ENCODE peak calls at places on chromosomes 12 and 14, in eight cellular contexts. L, P, Y, Q, G, F, O and Z are unnamed samples.

GRCh38 chr12:31440134-31440533 is 114.2 kb upstream of the SINHCAF start:
- DNase-seq in Q (no peak), G (no peak), Y (no peak), P (no peak), L (no peak), F (no peak), O (no peak), Z (no peak)

GRCh38 chr12:25557830-25558436 is 4.8 kb upstream of the LMNTD1 start:
- DNase-seq in G (no peak), Y (no peak), Q (peak), O (peak), P (peak), L (peak), F (no peak), Z (peak)

GRCh38 chr12:93970892-93971688 is 177.3 kb upstream of the PLXNC1 start:
- DNase-seq in P (no peak), F (no peak), Y (no peak), G (no peak), O (no peak), L (no peak), Q (no peak), Z (no peak)

GRCh38 chr12:70609739-70610491 is 27.3 kb downstream of the PTPRB start:
- DNase-seq in Y (peak), P (no peak), Q (peak), G (peak), O (peak), F (no peak), L (no peak), Z (peak)

GRCh38 chr12:32302218-32302826 is 97.0 kb upstream of the FGD4 start:
- DNase-seq in O (no peak), P (no peak), F (no peak), Y (no peak), L (peak), Q (no peak), G (no peak), Z (peak)

GRCh38 chr12:109385339-109386078 is 37.8 kb downstream of the MYO1H start:
- DNase-seq in L (peak), Q (peak), F (peak), G (no peak), P (peak), Y (no peak), O (peak), Z (peak)

GRCh38 chr12:102634216-102634615 is 153.9 kb upstream of the IGF1 start:
- DNase-seq in G (no peak), Q (peak), L (no peak), F (no peak), P (peak), O (no peak), Y (no peak), Z (no peak)

GRCh38 chr12:42705863-42706262 is 116.3 kb upstream of the PRICKLE1 start:
- DNase-seq in O (peak), F (peak), G (peak), Y (peak), Q (peak), P (peak), L (no peak), Z (no peak)

GRCh38 chr14:68295316-68295816 is 475.8 kb downstream of the RAD51B start:
- DNase-seq in Y (no peak), F (peak), O (peak), P (no peak), Q (no peak), L (peak), G (no peak), Z (peak)

GRCh38 chr14:69693823-69694729 is 72.9 kb upstream of the SRSF5 start:
- DNase-seq in F (no peak), Y (no peak), G (peak), L (peak), P (no peak), O (peak), Q (no peak), Z (peak)

DNA sequence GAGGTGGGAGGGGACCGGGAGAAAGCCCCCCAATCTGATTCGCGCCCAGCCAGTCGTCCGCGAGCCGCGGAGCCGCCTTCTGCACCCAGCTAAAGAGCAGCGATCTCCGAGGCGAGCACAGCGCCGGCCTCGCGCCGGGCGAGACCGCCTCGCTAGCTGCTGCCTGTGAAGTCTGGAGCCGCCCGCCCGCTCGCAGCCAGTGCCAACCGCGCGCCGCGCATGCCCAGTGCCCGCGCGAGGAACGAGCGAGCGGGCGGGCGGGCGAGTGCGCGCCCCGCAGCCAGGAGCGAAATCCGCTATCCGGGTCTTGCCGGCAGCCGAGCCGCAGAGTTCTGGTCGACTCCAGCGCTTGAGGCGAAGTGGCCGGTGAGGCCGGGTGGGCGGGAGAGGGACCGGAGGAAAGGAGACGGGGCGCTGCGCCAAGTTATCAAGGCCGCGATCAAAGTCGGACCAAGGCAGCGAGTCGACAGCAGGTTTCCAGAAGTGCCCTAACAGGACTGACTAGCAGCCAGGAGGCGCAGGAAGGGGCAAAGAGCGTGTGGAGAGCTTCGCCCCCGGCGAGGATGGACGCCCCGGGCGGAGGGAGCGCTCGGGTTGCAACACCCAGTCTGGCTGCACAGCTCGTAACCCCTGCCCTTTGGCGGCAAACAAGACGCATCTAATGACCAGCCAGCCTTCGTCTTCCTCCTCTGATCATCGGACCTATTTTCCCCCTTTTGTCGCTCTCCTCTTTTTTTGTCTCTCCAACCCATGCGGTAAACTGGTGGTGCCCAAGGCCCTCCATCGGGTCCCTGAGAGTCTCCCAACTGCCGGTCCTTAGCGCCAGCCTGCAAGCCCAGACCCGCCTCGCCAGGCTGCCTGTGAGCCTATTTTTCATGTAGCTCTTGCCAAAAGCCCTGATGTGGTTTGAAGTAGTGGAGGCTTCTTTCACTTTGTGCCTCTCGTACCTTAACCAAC is at the start of gene EPS8:
- DNase-seq in Q (peak), P (peak), F (peak), L (peak), G (peak), O (peak), Y (peak), Z (peak)
- TF ChIP-seq POLR2A in Q (peak), P (peak), F (peak), L (peak), G (no peak), O (peak), Y (peak), Z (peak)

DNA sequence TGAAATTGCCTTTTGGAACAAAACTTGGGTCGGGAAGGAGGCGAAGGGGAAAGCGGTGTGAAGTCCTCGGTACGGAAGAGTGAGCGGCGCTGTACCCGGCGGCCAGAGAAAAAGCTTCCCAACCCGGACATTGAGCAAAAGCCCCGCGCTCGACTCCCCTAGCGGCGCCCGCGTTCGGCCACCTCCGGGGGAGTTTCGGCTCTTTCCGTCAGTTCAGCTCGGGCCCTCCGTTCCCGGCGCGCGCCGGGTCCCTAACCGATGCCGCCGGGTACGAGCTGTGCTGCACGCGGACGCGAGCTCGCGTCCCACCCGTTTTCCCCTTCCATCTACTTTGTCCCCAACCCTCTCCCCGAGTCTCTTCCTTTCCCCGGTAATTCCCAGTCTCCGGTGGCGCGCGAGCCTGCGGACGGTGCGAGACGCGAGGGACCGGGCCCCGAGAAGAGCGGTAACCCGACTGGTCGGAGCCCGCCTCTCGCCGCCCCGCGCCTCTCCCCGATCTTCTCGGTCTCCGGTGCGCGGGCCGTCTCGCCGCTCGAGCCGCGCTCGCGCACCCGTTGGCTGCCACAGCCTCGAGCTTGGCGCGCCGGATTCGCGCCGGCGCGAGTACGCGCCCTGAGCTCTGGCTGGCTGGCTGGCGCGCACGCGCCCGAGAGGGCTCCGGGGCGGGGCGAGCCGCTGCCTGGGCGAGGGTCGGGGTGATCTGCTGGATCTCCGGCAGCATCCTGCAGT is 446 bp upstream of the SPATS2 start:
- DNase-seq in F (peak), O (peak), L (peak), G (peak), P (peak), Y (peak), Q (peak), Z (peak)
- TF ChIP-seq POLR2A in F (peak), O (no peak), L (peak), G (no peak), P (peak), Y (no peak), Q (peak), Z (peak)

GRCh38 chr12:46358791-46359666 is 13.5 kb downstream of the SLC38A2 start:
- DNase-seq in Q (no peak), L (no peak), P (no peak), G (no peak), Y (no peak), O (no peak), F (no peak), Z (no peak)
- TF ChIP-seq POLR2A in Q (no peak), L (peak), P (no peak), G (no peak), Y (no peak), O (no peak), F (no peak), Z (peak)

GRCh38 chr12:4540170-4540569 is 1.5 kb downstream of the RAD51AP1 start:
- DNase-seq in F (no peak), L (no peak), G (no peak), O (no peak), Q (no peak), P (no peak), Y (no peak), Z (no peak)

GRCh38 chr12:4540633-4541032 is 1.9 kb downstream of the RAD51AP1 start:
- DNase-seq in G (no peak), O (no peak), L (no peak), Q (no peak), F (no peak), P (no peak), Y (no peak), Z (peak)

GRCh38 chr12:4539167-4539870 is 629 bp downstream of the RAD51AP1 start:
- DNase-seq in G (no peak), Q (no peak), Y (no peak), F (no peak), O (no peak), L (no peak), P (no peak), Z (peak)

GRCh38 chr12:4545195-4545594 is 6.5 kb downstream of the RAD51AP1 start:
- DNase-seq in P (no peak), Q (no peak), L (no peak), F (no peak), G (no peak), O (no peak), Y (no peak), Z (no peak)
- TF ChIP-seq POLR2A in P (no peak), Q (no peak), L (no peak), F (no peak), G (no peak), O (no peak), Y (no peak), Z (no peak)

GRCh38 chr14:105484997-105485393 is 1.7 kb upstream of the CRIP1 start:
- DNase-seq in P (no peak), Q (no peak), Y (no peak), G (no peak), F (no peak), L (no peak), O (no peak), Z (no peak)

GRCh38 chr14:105483300-105484068 is 3.2 kb upstream of the CRIP1 start:
- DNase-seq in F (no peak), L (no peak), P (no peak), Q (no peak), Y (no peak), G (no peak), O (no peak), Z (no peak)

GRCh38 chr14:105482486-105483110 is 4.1 kb upstream of the CRIP1 start:
- DNase-seq in O (no peak), Y (no peak), L (no peak), P (no peak), G (no peak), Q (no peak), F (no peak), Z (no peak)

GRCh38 chr14:105485720-105486332 is 860 bp upstream of the CRIP1 start:
- DNase-seq in O (no peak), P (no peak), F (no peak), Y (no peak), Q (no peak), G (no peak), L (peak), Z (peak)

GRCh38 chr14:105484069-105484996 is 2.4 kb upstream of the CRIP1 start:
- DNase-seq in O (no peak), L (no peak), G (no peak), P (no peak), F (no peak), Q (no peak), Y (no peak), Z (no peak)
- TF ChIP-seq POLR2A in O (no peak), L (no peak), G (no peak), P (no peak), F (no peak), Q (no peak), Y (no peak), Z (no peak)

DNA sequence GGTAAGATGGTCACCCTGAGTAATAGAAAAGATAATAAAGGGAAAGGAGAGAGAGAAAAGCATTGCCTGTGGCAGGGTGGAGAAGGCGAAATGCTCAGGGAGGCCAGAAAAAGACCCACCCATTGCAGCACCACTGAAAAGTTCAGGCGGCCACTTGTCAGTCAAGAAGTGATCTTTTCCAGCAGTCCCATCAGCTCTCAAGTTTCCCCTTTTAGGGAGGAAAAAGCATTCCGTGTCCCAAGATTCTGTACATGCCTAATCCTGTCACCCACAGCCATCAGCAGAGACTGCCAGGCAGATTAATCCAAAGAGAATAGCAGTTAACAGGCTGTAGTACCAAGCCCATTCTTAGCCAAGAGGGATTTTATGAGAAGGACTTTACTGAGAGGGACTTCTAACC is 11.9 kb downstream of the SLC38A1 start:
- DNase-seq in P (no peak), G (no peak), F (no peak), O (no peak), Q (no peak), Y (no peak), L (no peak), Z (no peak)
- TF ChIP-seq POLR2A in P (no peak), G (no peak), F (no peak), O (no peak), Q (no peak), Y (no peak), L (no peak), Z (no peak)

GRCh38 chr14:61280526-61281185 is 482 bp downstream of the TMEM30B start:
- DNase-seq in Y (no peak), L (no peak), Q (peak), P (peak), F (peak), O (peak), G (peak), Z (peak)
- TF ChIP-seq POLR2A in Y (no peak), L (no peak), Q (peak), P (no peak), F (peak), O (no peak), G (no peak), Z (no peak)